ENCODE peak calls at places on chromosomes 6 and 20, in seven cellular contexts. V is T-helper 1 cell; E is HuH-7.5; G is astrocyte of the hippocampus; D is activated CD4-positive, alpha-beta T cell treated with anti-CD3 and anti-CD28 coated beads, Interleukin-2, amount 10 ng/mL, durations not matched to agents 7 days and 5 days; C is upper lobe of right lung; T is NCI-H748 treated with DMSO at 0.1 percent for 48 hours. N is an unnamed sample.

GRCh38 chr6:75386050-75386770 is 101.6 kb upstream of the TMEM30A start:
- DNase-seq in V (no peak), T (no peak), G (no peak), E (no peak), D (no peak), C (no peak), N (no peak)

GRCh38 chr20:51116765-51117686 is 94.1 kb upstream of the KCNG1 start:
- DNase-seq in V (no peak), E (no peak), D (no peak), C (no peak), G (no peak), T (no peak), N (no peak)

GRCh38 chr6:149365197-149365596 is 34.9 kb upstream of the SUMO4 start:
- DNase-seq in E (no peak), T (no peak), D (no peak), V (no peak), G (no peak), C (no peak), N (no peak)

GRCh38 chr6:45427632-45428031 is 49.9 kb upstream of the SUPT3H start:
- DNase-seq in E (no peak), G (no peak), D (no peak), T (no peak), V (no peak), C (no peak), N (no peak)

GRCh38 chr6:148293181-148293995 is 49.2 kb upstream of the SASH1 start:
- DNase-seq in G (no peak), E (no peak), D (no peak), T (no peak), C (no peak), V (no peak), N (peak)

GRCh38 chr6:133778414-133778813 is 110.5 kb upstream of the TCF21 start:
- DNase-seq in D (no peak), T (no peak), C (no peak), V (no peak), E (no peak), G (peak), N (no peak)

GRCh38 chr20:15071010-15071808 is 733.8 kb upstream of the FLRT3 start:
- DNase-seq in D (no peak), G (no peak), T (no peak), E (no peak), C (no peak), V (no peak), N (no peak)

GRCh38 chr6:83707829-83708545 is 914 bp downstream of the SNAP91 start:
- DNase-seq in T (no peak), C (peak), G (peak), D (no peak), V (no peak), E (no peak), N (no peak)

GRCh38 chr6:107658920-107659879 is 164.9 kb downstream of the SCML4 start:
- DNase-seq in D (no peak), G (no peak), E (no peak), T (peak), C (no peak), V (no peak), N (no peak)